ENCODE peak calls at places on chromosome 17, in four cellular contexts. F is fibroblast of mammary gland; Q is thoracic aorta; H is CD8-positive, alpha-beta T cell. O is an unnamed sample.

GRCh38 chr17:75124041-75124818 is 7.3 kb downstream of the NT5C start:
- DNase-seq in Q (no peak), H (peak), F (peak), O (peak)

GRCh38 chr17:44198721-44199552 is 747 bp downstream of the ATXN7L3 start:
- DNase-seq in F (no peak), H (peak), Q (no peak), O (peak)

GRCh38 chr17:5581655-5582054 is 2.7 kb downstream of the NLRP1 start:
- DNase-seq in H (no peak), Q (no peak), F (no peak), O (no peak)

GRCh38 chr17:40608061-40608581 is 39.5 kb downstream of the SMARCE1 start:
- DNase-seq in H (no peak), F (no peak), Q (no peak), O (no peak)

GRCh38 chr17:28928061-28928460 is 23.3 kb downstream of the PHF12 start:
- DNase-seq in H (no peak), Q (no peak), F (peak), O (no peak)

GRCh38 chr17:61816538-61816937 is 46.8 kb downstream of the BRIP1 start:
- DNase-seq in H (no peak), Q (no peak), F (peak), O (no peak)

GRCh38 chr17:36148559-36149295 is 27.7 kb downstream of the TBC1D3B start:
- DNase-seq in Q (no peak), F (peak), H (peak), O (peak)

GRCh38 chr17:66032082-66032712 is 159.7 kb downstream of the CEP112 start:
- DNase-seq in H (no peak), Q (no peak), F (no peak), O (no peak)

GRCh38 chr17:64536913-64537312 is 30.1 kb downstream of the CEP95 start:
- DNase-seq in F (no peak), Q (no peak), H (no peak), O (no peak)

GRCh38 chr17:36665417-36665816 is 64.0 kb downstream of the MRM1 start:
- DNase-seq in F (peak), Q (no peak), H (no peak), O (no peak)

GRCh38 chr17:58324409-58325288 is 3.9 kb downstream of the TSPOAP1 start:
- DNase-seq in Q (no peak), H (no peak), F (no peak), O (peak)

GRCh38 chr17:66778531-66778930 is 56.4 kb upstream of the CACNG5 start:
- DNase-seq in Q (no peak), F (no peak), H (no peak), O (no peak)

GRCh38 chr17:73593249-73593965 is 50.8 kb downstream of the SDK2 start:
- DNase-seq in H (no peak), F (no peak), Q (no peak), O (no peak)

GRCh38 chr17:66557886-66558285 is 255.5 kb downstream of the PRKCA start:
- DNase-seq in Q (no peak), H (no peak), F (no peak), O (no peak)

GRCh38 chr17:48555183-48555615 is 10.3 kb upstream of the HOXB2 start:
- DNase-seq in F (peak), Q (no peak), H (no peak), O (no peak)

GRCh38 chr17:48125829-48126612 is 18.5 kb downstream of the SNX11 start:
- DNase-seq in F (no peak), Q (no peak), H (no peak), O (no peak)

GRCh38 chr17:3965123-3965800 is 1.0 kb upstream of the ATP2A3 start:
- DNase-seq in F (peak), Q (no peak), H (peak), O (peak)
- TF ChIP-seq CTCF in F (no peak), Q (no peak), H (no peak), O (no peak)

GRCh38 chr17:3907483-3908216 is 8.6 kb downstream of the P2RX1 start:
- DNase-seq in Q (no peak), H (no peak), F (no peak), O (no peak)
- TF ChIP-seq CTCF in Q (no peak), H (no peak), F (no peak), O (peak)

GRCh38 chr17:80110447-80110812 is 9.0 kb downstream of the GAA start:
- DNase-seq in H (no peak), Q (no peak), F (no peak), O (no peak)

GRCh38 chr17:80112471-80113032 is 11.2 kb downstream of the GAA start:
- DNase-seq in Q (no peak), F (no peak), H (no peak), O (peak)

GRCh38 chr17:80110927-80111701 is 9.7 kb downstream of the GAA start:
- DNase-seq in H (no peak), Q (no peak), F (no peak), O (peak)

GRCh38 chr17:80113033-80113484 is 11.7 kb downstream of the GAA start:
- DNase-seq in H (no peak), Q (no peak), F (no peak), O (peak)

GRCh38 chr17:80111702-80112470 is 10.5 kb downstream of the GAA start:
- DNase-seq in F (no peak), H (no peak), Q (no peak), O (no peak)
- TF ChIP-seq CTCF in F (no peak), H (no peak), Q (no peak), O (no peak)

GRCh38 chr17:38815576-38816193 is 9.4 kb downstream of the CWC25 start:
- DNase-seq in H (no peak), Q (no peak), F (peak), O (no peak)
- TF ChIP-seq CTCF in H (peak), Q (no peak), F (peak), O (no peak)